ENCODE peak calls at places on chromosomes 5 and 9, in nine cellular contexts. B is neural progenitor cell; W is NCI-H2081; L is cardiac muscle cell; Q is Right ventricle myocardium superior; T is AG10803; V is mesendoderm; Y is CD4-positive, alpha-beta memory T cell; N is NCI-H2107. A is an unnamed sample.

GRCh38 chr5:178324481-178325310 is 92.1 kb upstream of the PHYKPL start:
- DNase-seq in B (no peak), W (no peak), L (no peak), Q (peak; percentile 25), T (no peak), V (no peak), Y (no peak), N (no peak), A (no peak)

GRCh38 chr5:53430618-53431252 is 49.7 kb upstream of the FST start:
- DNase-seq in B (peak; percentile 25), W (peak; percentile 6), L (peak; percentile 82), Q (no peak), T (peak; percentile 81), V (peak; percentile 52), Y (no peak), N (no peak), A (peak; percentile 90)

GRCh38 chr5:72246239-72246580 is 73.8 kb downstream of the MRPS27 start:
- DNase-seq in B (no peak), W (no peak), L (no peak), Q (no peak), T (no peak), V (no peak), Y (no peak), N (no peak), A (no peak)

GRCh38 chr5:50325237-50325832 is 115.8 kb downstream of the EMB start:
- DNase-seq in B (peak; percentile 10), W (peak; percentile 7), L (peak; percentile 33), Q (no peak), T (peak; percentile 29), V (peak; percentile 12), Y (no peak), N (no peak), A (no peak)

GRCh38 chr9:75185585-75186170 is 97.4 kb downstream of the OSTF1 start:
- DNase-seq in B (peak; percentile 51), W (no peak), L (peak; percentile 56), Q (no peak), T (peak; percentile 30), V (peak; percentile 75), Y (peak; percentile 38), N (no peak), A (peak; percentile 40)

GRCh38 chr9:76451234-76451633 is 7.7 kb upstream of the GCNT1 start:
- DNase-seq in B (no peak), W (no peak), L (peak; percentile 83), Q (no peak), T (peak; percentile 87), V (no peak), Y (no peak), N (no peak), A (peak; percentile 91)

GRCh38 chr9:70484232-70485130 is 70.0 kb upstream of the KLF9 start:
- DNase-seq in B (peak; percentile 73), W (peak; percentile 29), L (peak; percentile 93), Q (no peak), T (peak; percentile 79), V (peak; percentile 74), Y (no peak), N (peak; percentile 29), A (peak; percentile 88)

GRCh38 chr5:73393606-73394489 is 54.7 kb downstream of the FOXD1 start:
- DNase-seq in B (no peak), W (no peak), L (no peak), Q (no peak), T (no peak), V (no peak), Y (no peak), N (no peak), A (no peak)

GRCh38 chr5:134135091-134135655 is 20.7 kb downstream of the TCF7 start:
- DNase-seq in B (no peak), W (no peak), L (no peak), Q (peak; percentile 6), T (no peak), V (no peak), Y (no peak), N (no peak), A (no peak)

GRCh38 chr9:27497883-27498553 is 26.1 kb upstream of the IFNK start:
- DNase-seq in B (peak; percentile 37), W (no peak), L (no peak), Q (no peak), T (no peak), V (no peak), Y (no peak), N (no peak), A (no peak)

GRCh38 chr9:90929616-90930015 is 128.0 kb downstream of the SYK start:
- DNase-seq in B (no peak), W (no peak), L (no peak), Q (no peak), T (no peak), V (no peak), Y (no peak), N (no peak), A (no peak)

GRCh38 chr5:149723374-149723773 is 6.7 kb upstream of the PPARGC1B start:
- DNase-seq in B (no peak), W (no peak), L (no peak), Q (no peak), T (no peak), V (no peak), Y (no peak), N (no peak), A (no peak)

GRCh38 chr9:125189011-125189360 is 617 bp downstream of the PPP6C start:
- DNase-seq in B (peak; percentile 61), W (no peak), L (no peak), Q (peak; percentile 50), T (no peak), V (no peak), Y (peak; percentile 57), N (no peak), A (peak; percentile 16)

GRCh38 chr5:131795879-131796792 is 681 bp downstream of the FNIP1 start:
- DNase-seq in B (peak; percentile 75), W (no peak), L (peak; percentile 67), Q (peak; percentile 89), T (peak; percentile 70), V (peak; percentile 76), Y (peak; percentile 59), N (no peak), A (peak; percentile 68)

A was measured in foreskin fibroblast.